ENCODE peak calls at places on chromosomes 13 and 19, in nine cellular contexts. G is fibroblast of lung; N is heart right ventricle; U is H9; M is cardiac muscle cell; Y is CD4-positive, CD25-positive, alpha-beta regulatory T cell; S is esophagus squamous epithelium; H is stomach; P is astrocyte. O is an unnamed sample.

GRCh38 chr19:4988770-4989251 is 19.9 kb downstream of the KDM4B start:
- DNase-seq in G (peak; percentile 75), N (peak; percentile 59), U (no peak), M (peak; percentile 83), Y (no peak), S (no peak), H (no peak), P (peak; percentile 95), O (peak; percentile 78)

GRCh38 chr19:29817316-29817715 is 5.5 kb downstream of the CCNE1 start:
- DNase-seq in G (no peak), N (no peak), U (no peak), M (peak; percentile 22), Y (no peak), S (no peak), H (no peak), P (no peak), O (no peak)

GRCh38 chr19:33236696-33237390 is 11.2 kb upstream of the SLC7A10 start:
- DNase-seq in G (no peak), N (no peak), U (no peak), M (no peak), Y (no peak), S (no peak), H (no peak), P (no peak), O (no peak)

GRCh38 chr13:24672141-24673132 is 7.8 kb upstream of the ATP12A start:
- DNase-seq in G (no peak), N (no peak), U (no peak), M (no peak), Y (no peak), S (no peak), H (no peak), P (no peak), O (peak; percentile 36)

GRCh38 chr19:29397748-29398147 is 128.0 kb upstream of the VSTM2B start:
- DNase-seq in G (no peak), N (no peak), U (no peak), M (no peak), Y (no peak), S (no peak), H (no peak), P (no peak), O (no peak)

GRCh38 chr13:72293206-72293605 is 426.2 kb upstream of the DACH1 start:
- DNase-seq in G (no peak), N (no peak), U (no peak), M (no peak), Y (no peak), S (no peak), H (no peak), P (peak; percentile 26), O (no peak)

GRCh38 chr19:56189785-56190184 is 7.8 kb downstream of the ZSCAN5B start:
- DNase-seq in G (no peak), N (no peak), U (no peak), M (no peak), Y (no peak), S (no peak), H (no peak), P (no peak), O (peak; percentile 54)

GRCh38 chr13:50731400-50731799 is 112.1 kb downstream of the DLEU7 start:
- DNase-seq in G (peak; percentile 63), N (peak; percentile 58), U (no peak), M (peak; percentile 75), Y (peak; percentile 63), S (no peak), H (no peak), P (peak; percentile 82), O (no peak)

GRCh38 chr19:16000024-16000687 is 51.3 kb downstream of the OR10H4 start:
- DNase-seq in G (no peak), N (no peak), U (no peak), M (no peak), Y (no peak), S (no peak), H (no peak), P (no peak), O (no peak)

GRCh38 chr13:47175172-47175806 is 278.4 kb upstream of the HTR2A start:
- DNase-seq in G (peak; percentile 96), N (no peak), U (no peak), M (peak; percentile 65), Y (no peak), S (no peak), H (no peak), P (peak; percentile 94), O (no peak)

GRCh38 chr13:48626726-48627451 is 26.8 kb upstream of the CYSLTR2 start:
- DNase-seq in G (no peak), N (no peak), U (no peak), M (peak; percentile 64), Y (no peak), S (no peak), H (no peak), P (peak; percentile 49), O (no peak)

GRCh38 chr13:30605052-30605451 is 12.7 kb upstream of the USPL1 start:
- DNase-seq in G (no peak), N (no peak), U (no peak), M (no peak), Y (no peak), S (no peak), H (no peak), P (no peak), O (no peak)

GRCh38 chr19:49421878-49422202 is 1.4 kb downstream of the PTH2 start:
- DNase-seq in G (no peak), N (no peak), U (no peak), M (no peak), Y (no peak), S (no peak), H (no peak), P (no peak), O (no peak)

GRCh38 chr13:87680298-87680697 is 9.1 kb downstream of the SLITRK5 start:
- DNase-seq in G (peak; percentile 15), N (no peak), U (no peak), M (no peak), Y (no peak), S (no peak), H (no peak), P (no peak), O (no peak)

GRCh38 chr19:6739390-6739883 is at the start of gene TRIP10:
- DNase-seq in G (peak; percentile 82), N (peak; percentile 90), U (peak; percentile 78), M (peak; percentile 88), Y (peak; percentile 80), S (peak; percentile 40), H (peak; percentile 90), P (peak; percentile 15), O (peak; percentile 94)

GRCh38 chr19:6739884-6740588 is 556 bp downstream of the TRIP10 start:
- DNase-seq in G (peak; percentile 6), N (peak; percentile 47), U (peak; percentile 62), M (no peak), Y (peak; percentile 22), S (no peak), H (peak; percentile 39), P (no peak), O (peak; percentile 80)

GRCh38 chr19:6743071-6743470 is 3.6 kb downstream of the TRIP10 start:
- DNase-seq in G (peak; percentile 8), N (no peak), U (no peak), M (no peak), Y (no peak), S (no peak), H (no peak), P (no peak), O (no peak)

GRCh38 chr19:6738726-6739389 is 622 bp upstream of the TRIP10 start:
- DNase-seq in G (no peak), N (peak; percentile 59), U (no peak), M (no peak), Y (no peak), S (no peak), H (peak; percentile 32), P (peak; percentile 10), O (peak; percentile 96)

GRCh38 chr19:6740589-6741348 is 1.3 kb downstream of the TRIP10 start:
- DNase-seq in G (peak; percentile 18), N (peak; percentile 78), U (peak; percentile 69), M (peak; percentile 53), Y (no peak), S (no peak), H (peak; percentile 45), P (no peak), O (peak; percentile 87)
- H3K4me1 ChIP-seq in G (peaks cover 36% of the 10 kb centered on the region), N (peaks cover 49% of the 10 kb centered on the region), U (peaks cover 12% of the 10 kb centered on the region), M (peaks cover 31% of the 10 kb centered on the region), Y (peaks cover 44% of the 10 kb centered on the region), S (peaks cover 61% of the 10 kb centered on the region), H (peaks cover 82% of the 10 kb centered on the region), P (peaks cover 45% of the 10 kb centered on the region), O (peaks cover 3% of the 10 kb centered on the region)

DNA sequence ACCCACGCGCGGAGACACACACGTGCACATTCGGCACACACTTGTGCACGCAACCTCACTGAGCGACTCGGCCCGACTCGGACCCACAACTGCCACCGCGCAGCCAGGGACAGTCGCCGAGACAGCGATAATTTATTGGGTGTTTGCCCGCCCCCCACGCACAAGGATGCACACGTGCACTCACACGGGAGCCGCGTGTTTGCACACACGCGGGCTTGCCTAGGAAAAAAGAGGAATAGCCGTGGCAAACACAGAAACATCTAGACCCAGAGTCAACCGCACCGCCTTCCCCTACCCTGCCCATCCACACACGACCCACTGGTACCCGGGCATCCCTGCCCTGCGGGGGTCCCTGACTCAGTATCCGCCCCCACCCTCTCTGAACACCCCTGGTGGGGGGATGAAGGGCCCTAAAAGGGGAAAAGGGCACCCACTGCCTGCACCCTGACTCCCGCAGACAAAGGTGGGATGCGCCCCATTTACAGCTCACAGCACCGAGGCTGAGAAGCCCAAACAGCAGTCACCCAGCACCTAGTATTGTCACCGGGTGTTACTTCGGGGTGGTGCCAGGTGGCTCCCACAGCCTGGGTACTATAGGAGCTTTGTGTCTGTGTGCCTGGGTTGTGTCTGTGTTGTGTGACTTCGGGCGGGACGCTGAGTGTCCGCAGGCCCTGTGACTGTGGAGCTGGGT is 1.0 kb upstream of the SSBP4 start:
- DNase-seq in G (no peak), N (no peak), U (no peak), M (no peak), Y (peak; percentile 57), S (no peak), H (no peak), P (no peak), O (peak; percentile 67)
- H3K4me1 ChIP-seq in G (peaks cover 43% of the 10 kb centered on the region), N (peaks cover 52% of the 10 kb centered on the region), U (peaks cover 4% of the 10 kb centered on the region), M (peaks cover 13% of the 10 kb centered on the region), Y (peaks cover 82% of the 10 kb centered on the region), S (peaks cover 62% of the 10 kb centered on the region), H (peaks cover 85% of the 10 kb centered on the region), P (peaks cover 54% of the 10 kb centered on the region), O (no peaks in the 10 kb centered on the region)

DNA sequence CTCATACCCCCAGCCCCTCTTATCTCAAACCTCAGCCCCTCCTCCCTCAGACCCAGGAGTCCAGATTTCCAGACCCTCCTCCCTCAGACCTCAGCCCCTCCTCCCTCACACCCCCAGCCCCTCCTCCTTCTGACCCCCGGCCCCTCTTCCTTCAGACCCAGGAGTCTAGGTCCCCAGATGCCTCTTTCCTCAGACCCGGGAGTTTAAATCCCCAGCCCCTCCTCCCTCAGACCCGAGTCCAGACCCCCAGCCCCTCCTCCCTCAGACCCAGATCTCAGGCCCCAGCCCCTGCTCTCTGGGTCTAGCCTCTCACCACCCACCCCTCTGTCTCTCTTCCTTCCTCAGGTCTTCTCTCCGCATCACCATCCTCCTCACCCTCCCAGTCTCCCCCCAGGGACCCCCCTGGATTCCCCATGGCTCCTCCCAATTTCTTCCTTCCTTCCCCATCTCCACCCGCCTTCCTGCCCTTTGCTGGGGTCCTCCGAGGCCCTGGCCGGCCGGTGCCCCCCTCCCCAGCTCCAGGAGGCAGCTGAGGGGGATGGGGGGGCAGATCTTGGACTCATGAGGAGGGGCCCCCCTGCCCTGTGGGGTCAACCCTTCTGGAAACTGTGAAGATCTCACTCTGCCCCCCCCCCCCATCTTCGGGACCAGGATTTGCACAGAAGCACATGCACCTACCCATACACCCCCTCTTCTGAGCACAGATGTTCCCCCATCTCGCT is 10.7 kb downstream of the BCL3 start:
- DNase-seq in G (no peak), N (no peak), U (no peak), M (no peak), Y (no peak), S (no peak), H (no peak), P (no peak), O (no peak)
- H3K4me1 ChIP-seq in G (peaks cover 43% of the 10 kb centered on the region), N (peaks cover 41% of the 10 kb centered on the region), U (no peaks in the 10 kb centered on the region), M (peaks cover 15% of the 10 kb centered on the region), Y (peaks cover 28% of the 10 kb centered on the region), S (peaks cover 41% of the 10 kb centered on the region), H (peaks cover 46% of the 10 kb centered on the region), P (peaks cover 43% of the 10 kb centered on the region), O (peaks cover 4% of the 10 kb centered on the region)

GRCh38 chr19:46904114-46905060 is 43.6 kb downstream of the ARHGAP35 start:
- DNase-seq in G (peak; percentile 50), N (peak; percentile 41), U (no peak), M (peak; percentile 90), Y (no peak), S (no peak), H (no peak), P (peak; percentile 86), O (peak; percentile 59)
- H3K4me1 ChIP-seq in G (peaks cover 22% of the 10 kb centered on the region), N (peaks cover 49% of the 10 kb centered on the region), U (peaks cover 7% of the 10 kb centered on the region), M (peaks cover 39% of the 10 kb centered on the region), Y (peaks cover 23% of the 10 kb centered on the region), S (peaks cover 51% of the 10 kb centered on the region), H (peaks cover 71% of the 10 kb centered on the region), P (peaks cover 38% of the 10 kb centered on the region), O (peaks cover 33% of the 10 kb centered on the region)

O was measured in endodermal cell.